ENCODE peak calls at places on chromosomes 13 and 19, in eight cellular contexts. S is astrocyte of the cerebellum, M is adrenal gland, J is progenitor cell of endocrine pancreas, Q is ascending aorta, T is fibroblast of mammary gland, D is stomach, I is NB4. O is an unnamed sample.

GRCh38 chr13:105050696-105051095 is 1484.8 kb downstream of the EFNB2 start:
- DNase-seq in M (no peak), J (no peak), Q (no peak), I (no peak), T (no peak), D (no peak), S (peak), O (no peak)

GRCh38 chr13:39585219-39585618 is 17.8 kb downstream of the LHFPL6 start:
- DNase-seq in J (no peak), T (no peak), M (no peak), I (no peak), D (no peak), Q (no peak), S (no peak), O (no peak)

GRCh38 chr13:27918041-27918917 is 1.5 kb upstream of the PDX1 start:
- DNase-seq in Q (no peak), S (no peak), D (no peak), J (peak), I (no peak), M (no peak), T (no peak), O (no peak)

GRCh38 chr13:110240943-110241342 is 66.0 kb downstream of the COL4A1 start:
- DNase-seq in T (no peak), S (no peak), M (no peak), D (no peak), Q (peak), I (no peak), J (no peak), O (no peak)

GRCh38 chr13:49367640-49368431 is 76.0 kb downstream of the CAB39L start:
- DNase-seq in I (no peak), Q (no peak), S (peak), J (no peak), T (no peak), D (no peak), M (no peak), O (no peak)

GRCh38 chr13:98548230-98548629 is 28.7 kb downstream of the STK24 start:
- DNase-seq in Q (no peak), M (no peak), T (peak), I (no peak), D (no peak), S (no peak), J (no peak), O (no peak)

GRCh38 chr13:113187263-113187669 is 21.2 kb downstream of the PCID2 start:
- DNase-seq in Q (peak), S (peak), J (no peak), T (peak), M (peak), D (peak), I (peak), O (no peak)

GRCh38 chr19:35008891-35009341 is 8.8 kb downstream of the GRAMD1A start:
- DNase-seq in D (no peak), Q (no peak), J (no peak), I (no peak), S (no peak), M (no peak), T (no peak), O (no peak)

GRCh38 chr13:84653915-84654534 is 771.8 kb upstream of the SLITRK1 start:
- DNase-seq in M (no peak), Q (no peak), I (no peak), T (no peak), S (no peak), D (no peak), J (no peak), O (no peak)

GRCh38 chr19:41195675-41196497 is 2.9 kb downstream of the CYP2S1 start:
- DNase-seq in M (no peak), I (no peak), T (peak), Q (no peak), S (no peak), D (no peak), J (no peak), O (no peak)

GRCh38 chr19:57314146-57314545 is 6.1 kb upstream of the ZNF543 start:
- DNase-seq in I (no peak), S (no peak), T (no peak), J (no peak), Q (no peak), D (no peak), M (no peak), O (no peak)

GRCh38 chr19:19515764-19516519 is at the start of gene NDUFA13:
- DNase-seq in J (peak), Q (peak), M (peak), D (peak), S (peak), T (peak), I (peak), O (peak)

GRCh38 chr19:33429891-33430673 is 56.6 kb downstream of the CEBPG start:
- DNase-seq in Q (no peak), T (no peak), S (no peak), J (no peak), M (no peak), D (no peak), I (no peak), O (no peak)

GRCh38 chr19:50669319-50670101 is 20.3 kb downstream of the C19orf81 start:
- DNase-seq in D (peak), T (peak), S (no peak), Q (no peak), I (peak), J (no peak), M (peak), O (no peak)

GRCh38 chr13:68190826-68191225 is 960.7 kb upstream of the PCDH9 start:
- DNase-seq in M (no peak), S (no peak), J (no peak), I (peak), D (no peak), Q (no peak), T (peak), O (no peak)

GRCh38 chr19:5627395-5627904 is 4.6 kb downstream of the SAFB start:
- DNase-seq in J (no peak), T (peak), I (peak), D (peak), Q (peak), S (no peak), M (peak), O (no peak)

GRCh38 chr13:112105884-112106283 is 38.9 kb downstream of the SOX1 start:
- DNase-seq in J (no peak), I (no peak), Q (no peak), T (no peak), S (no peak), D (no peak), M (no peak), O (no peak)

GRCh38 chr19:2969104-2969504 is 8.3 kb upstream of the TLE6 start:
- DNase-seq in T (peak), J (peak), Q (no peak), M (peak), I (no peak), S (no peak), D (peak), O (no peak)

GRCh38 chr19:11141937-11142527 is 13.6 kb downstream of the SPC24 start:
- DNase-seq in I (no peak), D (no peak), S (no peak), M (no peak), J (no peak), Q (no peak), T (no peak), O (no peak)

GRCh38 chr19:16470541-16470910 is 1.2 kb downstream of the EPS15L1 start:
- DNase-seq in M (no peak), Q (no peak), T (peak), I (no peak), D (no peak), J (no peak), S (no peak), O (no peak)

GRCh38 chr13:63206431-63206830 is 1790.8 kb upstream of the PCDH20 start:
- DNase-seq in Q (no peak), T (no peak), S (no peak), D (no peak), I (no peak), J (no peak), M (no peak), O (no peak)

GRCh38 chr13:24045456-24045996 is 115.0 kb upstream of the SPATA13 start:
- DNase-seq in D (no peak), M (no peak), J (no peak), I (no peak), S (no peak), T (no peak), Q (no peak), O (no peak)

GRCh38 chr19:57587529-57587928 is 3.6 kb downstream of the ZIK1 start:
- DNase-seq in S (no peak), J (no peak), Q (no peak), T (peak), I (no peak), D (no peak), M (no peak), O (no peak)

GRCh38 chr19:13842294-13843103 is 34.4 kb upstream of the NANOS3 start:
- DNase-seq in Q (peak), D (peak), I (peak), M (peak), S (no peak), T (peak), J (no peak), O (peak)

GRCh38 chr19:57111329-57111644 is 8.5 kb upstream of the USP29 start:
- DNase-seq in D (no peak), I (no peak), Q (no peak), J (no peak), T (no peak), S (no peak), M (no peak), O (no peak)

GRCh38 chr19:11560404-11560988 is 1.5 kb upstream of the ELOF1 start:
- DNase-seq in D (peak), J (peak), S (peak), M (peak), Q (no peak), I (peak), T (peak), O (no peak)

GRCh38 chr13:21060063-21060826 is 1.1 kb downstream of the LATS2 start:
- DNase-seq in D (peak), T (peak), M (peak), J (peak), Q (peak), I (peak), S (no peak), O (peak)

GRCh38 chr19:18698321-18699167 is 15.1 kb downstream of the CRTC1 start:
- DNase-seq in Q (no peak), J (no peak), M (no peak), D (no peak), S (no peak), T (no peak), I (no peak), O (no peak)

GRCh38 chr19:49200238-49200862 is 42.8 kb downstream of the TRPM4 start:
- DNase-seq in Q (no peak), J (no peak), D (no peak), T (peak), S (no peak), M (no peak), I (no peak), O (no peak)

GRCh38 chr13:32407854-32408253 is 20.1 kb downstream of the N4BP2L1 start:
- DNase-seq in M (no peak), D (no peak), I (no peak), J (no peak), T (no peak), S (no peak), Q (no peak), O (no peak)

GRCh38 chr13:94352057-94352456 is 127.4 kb downstream of the DCT start:
- DNase-seq in I (no peak), Q (no peak), D (no peak), T (peak), S (no peak), M (no peak), J (no peak), O (no peak)

GRCh38 chr19:58379276-58379675 is 1.6 kb downstream of the ZNF837 start:
- DNase-seq in M (no peak), D (no peak), Q (no peak), J (no peak), I (no peak), S (no peak), T (no peak), O (no peak)

GRCh38 chr19:56838930-56839664 is 1.4 kb downstream of the PEG3 start:
- DNase-seq in T (peak), S (peak), I (no peak), D (peak), Q (peak), J (no peak), M (peak), O (peak)

GRCh38 chr13:111555906-111556305 is 235.5 kb downstream of the TEX29 start:
- DNase-seq in J (no peak), T (no peak), I (no peak), Q (peak), D (no peak), M (no peak), S (no peak), O (no peak)

GRCh38 chr13:105365831-105366230 is 1169.6 kb downstream of the EFNB2 start:
- DNase-seq in I (peak), Q (no peak), M (no peak), T (no peak), S (no peak), J (no peak), D (no peak), O (no peak)

GRCh38 chr19:41309225-41310030 is 544 bp upstream of the CCDC97 start:
- DNase-seq in M (peak), S (no peak), Q (no peak), J (no peak), I (no peak), T (peak), D (no peak), O (peak)

GRCh38 chr19:45927565-45928261 is 13.1 kb upstream of the NANOS2 start:
- DNase-seq in S (peak), J (peak), I (peak), T (peak), D (peak), M (peak), Q (peak), O (peak)
- TF ChIP-seq CTCF in S (no peak), J (peak), I (no peak), T (no peak), D (no peak), M (no peak), Q (no peak), O (no peak)

DNA sequence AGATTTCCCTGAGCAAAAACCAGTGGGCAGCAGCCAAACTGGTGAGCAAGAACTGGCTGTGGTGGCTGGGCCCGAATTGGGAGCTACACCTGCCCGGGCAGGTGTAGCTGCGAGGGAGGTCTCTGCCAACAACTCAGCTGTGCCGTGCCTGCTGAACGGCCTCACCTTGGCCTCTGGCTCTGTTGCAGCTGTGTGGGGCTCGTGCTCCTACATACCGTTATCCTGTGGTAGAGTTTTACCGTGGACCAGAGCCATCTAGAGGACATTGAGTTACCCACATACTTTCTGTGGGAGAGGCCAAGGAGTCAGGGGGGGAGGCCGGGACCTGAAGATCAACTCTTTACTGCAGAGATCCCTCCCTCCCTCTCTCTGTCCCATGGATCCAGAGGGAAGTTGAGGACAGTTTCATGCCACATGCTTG is 113.2 kb downstream of the TM9SF2 start:
- DNase-seq in Q (no peak), J (no peak), M (no peak), I (peak), T (no peak), S (no peak), D (peak), O (no peak)
- TF ChIP-seq CTCF in Q (no peak), J (peak), M (no peak), I (peak), T (no peak), S (peak), D (no peak), O (peak)

GRCh38 chr19:48182434-48182833 is 12.0 kb downstream of the ZSWIM9 start:
- DNase-seq in D (no peak), M (no peak), T (no peak), S (no peak), J (no peak), I (peak), Q (no peak), O (no peak)
- TF ChIP-seq CTCF in D (no peak), M (no peak), T (no peak), S (no peak), J (no peak), I (peak), Q (no peak), O (no peak)

DNA sequence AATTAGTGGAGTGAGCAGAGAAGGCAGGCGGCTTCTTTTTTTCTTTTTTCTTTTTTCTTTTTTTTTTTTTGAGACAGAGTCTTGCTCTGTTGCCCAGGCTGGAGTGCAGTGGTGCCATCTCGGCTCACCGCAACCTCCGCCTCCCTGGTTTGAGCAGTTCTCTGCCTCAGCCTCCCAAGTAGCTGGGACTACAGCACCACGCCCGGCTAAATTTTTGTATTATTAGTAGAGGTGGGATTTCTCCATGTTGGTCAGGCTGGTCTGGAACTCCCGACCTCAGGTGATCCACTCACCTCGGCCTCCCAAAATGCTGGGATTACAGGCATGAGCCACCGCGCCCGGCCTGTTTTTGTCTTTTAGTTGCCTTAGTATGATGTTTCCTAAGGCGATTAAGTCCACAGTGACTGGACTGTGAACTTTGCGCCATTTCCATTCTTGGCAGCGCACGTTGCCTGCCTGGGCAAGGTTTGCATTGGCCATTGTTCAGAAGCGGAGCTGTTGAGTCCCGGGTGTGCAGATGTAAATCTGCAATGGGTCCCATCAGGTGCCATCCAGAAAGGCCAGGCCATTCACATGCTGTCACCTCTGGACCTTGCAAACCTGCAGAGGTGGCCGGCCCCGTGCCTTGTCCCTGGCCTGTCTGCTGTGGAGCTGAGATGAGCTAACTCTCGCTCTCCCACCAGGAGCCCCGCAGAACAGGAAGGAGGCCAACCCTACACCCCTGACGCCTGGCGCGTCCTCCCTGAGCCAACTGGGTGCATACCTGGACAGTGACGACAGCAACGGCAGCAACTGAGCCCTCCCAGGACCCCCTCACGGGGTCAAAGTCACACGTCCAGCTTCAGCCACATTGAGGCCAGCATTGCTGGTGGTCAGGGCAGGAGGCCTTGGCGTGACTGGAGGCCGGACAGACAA is 10.9 kb upstream of the SHD start:
- DNase-seq in T (no peak), J (no peak), I (no peak), D (peak), S (no peak), M (no peak), Q (no peak), O (no peak)
- TF ChIP-seq CTCF in T (no peak), J (no peak), I (no peak), D (no peak), S (no peak), M (no peak), Q (no peak), O (peak)